ENCODE peak calls at places on chromosomes 7 and 10, in six cellular contexts. One of them, this sample, is unnamed.

GRCh38 chr10:132685121-132685891 is 100.6 kb downstream of the NKX6-2 start:
- DNase-seq in IMR-90: peak; percentile 58
- DNase-seq in A549: no peak
- DNase-seq in GM12878: no peak
- DNase-seq in H1: no peak
- DNase-seq in K562: peak; percentile 61
- DNase-seq in this sample: no peak

GRCh38 chr10:119651514-119652327 is 541 bp downstream of the BAG3 start:
- DNase-seq in IMR-90: no peak
- DNase-seq in A549: no peak
- DNase-seq in GM12878: no peak
- DNase-seq in H1: no peak
- DNase-seq in K562: peak; percentile 55
- DNase-seq in this sample: no peak

GRCh38 chr10:8616166-8616565 is 561.7 kb downstream of the GATA3 start:
- DNase-seq in IMR-90: no peak
- DNase-seq in A549: no peak
- DNase-seq in GM12878: peak; percentile 19
- DNase-seq in H1: no peak
- DNase-seq in K562: no peak
- DNase-seq in this sample: no peak

GRCh38 chr7:88224596-88225275 is 4.9 kb upstream of the SRI start:
- DNase-seq in IMR-90: peak; percentile 43
- DNase-seq in A549: no peak
- DNase-seq in GM12878: no peak
- DNase-seq in H1: no peak
- DNase-seq in K562: no peak
- DNase-seq in this sample: no peak

GRCh38 chr7:72170489-72170888 is 241.6 kb downstream of the CALN1 start:
- DNase-seq in IMR-90: no peak
- DNase-seq in A549: no peak
- DNase-seq in GM12878: no peak
- DNase-seq in H1: no peak
- DNase-seq in K562: no peak
- DNase-seq in this sample: no peak

GRCh38 chr10:13773496-13774170 is 186.9 kb downstream of the PRPF18 start:
- DNase-seq in IMR-90: no peak
- DNase-seq in A549: no peak
- DNase-seq in GM12878: no peak
- DNase-seq in H1: no peak
- DNase-seq in K562: no peak
- DNase-seq in this sample: no peak

GRCh38 chr7:138477081-138477578 is 17.1 kb downstream of the TRIM24 start:
- DNase-seq in IMR-90: no peak
- DNase-seq in A549: no peak
- DNase-seq in GM12878: no peak
- DNase-seq in H1: no peak
- DNase-seq in K562: no peak
- DNase-seq in this sample: no peak

GRCh38 chr7:121330053-121330833 is 1.4 kb downstream of the WNT16 start:
- DNase-seq in IMR-90: no peak
- DNase-seq in A549: no peak
- DNase-seq in GM12878: no peak
- DNase-seq in H1: no peak
- DNase-seq in K562: peak; percentile 34
- DNase-seq in this sample: peak; percentile 79

GRCh38 chr10:60351191-60351853 is 38.4 kb downstream of the ANK3 start:
- DNase-seq in IMR-90: no peak
- DNase-seq in A549: no peak
- DNase-seq in GM12878: peak; percentile 40
- DNase-seq in H1: no peak
- DNase-seq in K562: no peak
- DNase-seq in this sample: no peak

GRCh38 chr10:88372881-88373592 is 210.1 kb downstream of the RNLS start:
- DNase-seq in IMR-90: no peak
- DNase-seq in A549: no peak
- DNase-seq in GM12878: no peak
- DNase-seq in H1: no peak
- DNase-seq in K562: no peak
- DNase-seq in this sample: no peak

GRCh38 chr7:2269468-2270460 is 27.7 kb downstream of the NUDT1 start:
- DNase-seq in IMR-90: peak; percentile 57
- DNase-seq in A549: no peak
- DNase-seq in GM12878: no peak
- DNase-seq in H1: no peak
- DNase-seq in K562: no peak
- DNase-seq in this sample: peak; percentile 73

GRCh38 chr7:98470131-98470985 is 69.5 kb upstream of the BAIAP2L1 start:
- DNase-seq in IMR-90: no peak
- DNase-seq in A549: peak; percentile 69
- DNase-seq in GM12878: no peak
- DNase-seq in H1: peak; percentile 49
- DNase-seq in K562: peak; percentile 100
- DNase-seq in this sample: peak; percentile 94

GRCh38 chr7:148854975-148855374 is 29.1 kb downstream of the EZH2 start:
- DNase-seq in IMR-90: no peak
- DNase-seq in A549: no peak
- DNase-seq in GM12878: no peak
- DNase-seq in H1: no peak
- DNase-seq in K562: no peak
- DNase-seq in this sample: peak; percentile 40

GRCh38 chr7:102061981-102062390 is 224.7 kb upstream of the SH2B2 start:
- DNase-seq in IMR-90: peak; percentile 46
- DNase-seq in A549: no peak
- DNase-seq in GM12878: peak; percentile 82
- DNase-seq in H1: no peak
- DNase-seq in K562: no peak
- DNase-seq in this sample: no peak

GRCh38 chr7:29331163-29331562 is 136.6 kb downstream of the CHN2 start:
- DNase-seq in IMR-90: no peak
- DNase-seq in A549: no peak
- DNase-seq in GM12878: no peak
- DNase-seq in H1: no peak
- DNase-seq in K562: no peak
- DNase-seq in this sample: no peak

GRCh38 chr7:23183279-23184012 is 1.6 kb downstream of the NUP42 start:
- DNase-seq in IMR-90: no peak
- DNase-seq in A549: no peak
- DNase-seq in GM12878: peak; percentile 15
- DNase-seq in H1: no peak
- DNase-seq in K562: no peak
- DNase-seq in this sample: no peak

GRCh38 chr7:116569737-116570136 is 44.9 kb downstream of the CAV1 start:
- DNase-seq in IMR-90: peak; percentile 93
- DNase-seq in A549: no peak
- DNase-seq in GM12878: no peak
- DNase-seq in H1: no peak
- DNase-seq in K562: no peak
- DNase-seq in this sample: no peak

DNA sequence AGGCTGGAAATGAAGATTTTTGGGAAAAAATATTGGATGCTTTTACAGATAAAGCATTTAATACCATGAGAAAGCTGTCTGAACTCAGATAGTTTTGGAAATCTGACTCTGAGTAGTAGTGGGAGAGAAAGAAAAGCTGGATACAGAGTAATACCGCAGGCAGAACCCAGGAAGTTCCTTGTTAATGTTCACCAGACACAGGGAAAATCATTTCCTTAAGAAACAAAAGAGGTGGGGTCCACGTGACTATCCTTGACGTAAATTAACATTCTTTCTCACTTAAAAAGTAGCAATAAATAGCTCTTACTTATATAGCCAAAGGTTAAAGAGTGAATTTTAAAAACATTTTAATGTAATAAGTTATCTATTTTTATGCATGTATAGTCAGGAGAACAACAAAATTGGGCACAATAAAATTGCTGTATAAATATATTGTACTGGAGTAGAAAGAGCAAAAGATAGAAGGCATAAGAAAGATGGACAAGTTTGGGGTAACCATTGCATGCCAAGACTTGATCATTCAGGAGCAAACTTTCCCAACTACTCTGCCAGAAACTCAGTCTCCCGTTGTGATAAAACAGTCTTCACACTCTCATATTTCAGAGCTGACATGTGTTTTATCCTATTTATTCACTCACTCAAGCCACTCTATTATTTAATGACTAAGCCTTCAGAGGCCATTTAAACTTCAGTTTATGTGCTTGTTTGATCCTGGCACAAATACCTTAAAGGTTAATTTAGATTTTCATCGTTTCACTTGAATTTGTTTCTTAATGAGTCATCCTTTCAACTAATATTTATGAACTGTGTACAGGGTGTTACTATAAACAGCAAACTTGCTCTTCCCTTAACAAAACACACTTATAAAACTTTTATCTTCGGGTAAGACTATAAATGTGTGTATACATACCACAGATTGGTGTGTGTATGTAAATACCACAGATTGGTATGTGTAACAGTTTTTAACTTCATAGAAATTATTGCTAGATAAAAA is 143.1 kb downstream of the GNAI1 start:
- DNase-seq in IMR-90: peak; percentile 32
- DNase-seq in A549: peak; percentile 69
- DNase-seq in GM12878: no peak
- DNase-seq in H1: no peak
- DNase-seq in K562: no peak
- DNase-seq in this sample: no peak
- TF ChIP-seq RFX5 in IMR-90: no peak
- TF ChIP-seq RFX5 in A549: no peak
- TF ChIP-seq RFX5 in GM12878: no peak
- TF ChIP-seq RFX5 in H1: no peak
- TF ChIP-seq RFX5 in K562: no peak
- TF ChIP-seq RFX5 in this sample: no peak

GRCh38 chr10:100907773-100908172 is 5.0 kb upstream of the SLF2 start:
- DNase-seq in IMR-90: peak; percentile 35
- DNase-seq in A549: no peak
- DNase-seq in GM12878: no peak
- DNase-seq in H1: no peak
- DNase-seq in K562: no peak
- DNase-seq in this sample: no peak

GRCh38 chr10:100911472-100911871 is 1.3 kb upstream of the SLF2 start:
- DNase-seq in IMR-90: no peak
- DNase-seq in A549: no peak
- DNase-seq in GM12878: no peak
- DNase-seq in H1: no peak
- DNase-seq in K562: no peak
- DNase-seq in this sample: no peak

GRCh38 chr10:100909506-100910260 is 3.1 kb upstream of the SLF2 start:
- DNase-seq in IMR-90: no peak
- DNase-seq in A549: no peak
- DNase-seq in GM12878: no peak
- DNase-seq in H1: no peak
- DNase-seq in K562: no peak
- DNase-seq in this sample: no peak

GRCh38 chr10:100907175-100907574 is 5.6 kb upstream of the SLF2 start:
- DNase-seq in IMR-90: no peak
- DNase-seq in A549: no peak
- DNase-seq in GM12878: no peak
- DNase-seq in H1: no peak
- DNase-seq in K562: no peak
- DNase-seq in this sample: no peak

GRCh38 chr10:100908378-100908777 is 4.4 kb upstream of the SLF2 start:
- DNase-seq in IMR-90: no peak
- DNase-seq in A549: no peak
- DNase-seq in GM12878: no peak
- DNase-seq in H1: no peak
- DNase-seq in K562: no peak
- DNase-seq in this sample: no peak
- TF ChIP-seq RFX5 in IMR-90: no peak
- TF ChIP-seq RFX5 in A549: no peak
- TF ChIP-seq RFX5 in GM12878: no peak
- TF ChIP-seq RFX5 in H1: no peak
- TF ChIP-seq RFX5 in K562: no peak
- TF ChIP-seq RFX5 in this sample: no peak

DNA sequence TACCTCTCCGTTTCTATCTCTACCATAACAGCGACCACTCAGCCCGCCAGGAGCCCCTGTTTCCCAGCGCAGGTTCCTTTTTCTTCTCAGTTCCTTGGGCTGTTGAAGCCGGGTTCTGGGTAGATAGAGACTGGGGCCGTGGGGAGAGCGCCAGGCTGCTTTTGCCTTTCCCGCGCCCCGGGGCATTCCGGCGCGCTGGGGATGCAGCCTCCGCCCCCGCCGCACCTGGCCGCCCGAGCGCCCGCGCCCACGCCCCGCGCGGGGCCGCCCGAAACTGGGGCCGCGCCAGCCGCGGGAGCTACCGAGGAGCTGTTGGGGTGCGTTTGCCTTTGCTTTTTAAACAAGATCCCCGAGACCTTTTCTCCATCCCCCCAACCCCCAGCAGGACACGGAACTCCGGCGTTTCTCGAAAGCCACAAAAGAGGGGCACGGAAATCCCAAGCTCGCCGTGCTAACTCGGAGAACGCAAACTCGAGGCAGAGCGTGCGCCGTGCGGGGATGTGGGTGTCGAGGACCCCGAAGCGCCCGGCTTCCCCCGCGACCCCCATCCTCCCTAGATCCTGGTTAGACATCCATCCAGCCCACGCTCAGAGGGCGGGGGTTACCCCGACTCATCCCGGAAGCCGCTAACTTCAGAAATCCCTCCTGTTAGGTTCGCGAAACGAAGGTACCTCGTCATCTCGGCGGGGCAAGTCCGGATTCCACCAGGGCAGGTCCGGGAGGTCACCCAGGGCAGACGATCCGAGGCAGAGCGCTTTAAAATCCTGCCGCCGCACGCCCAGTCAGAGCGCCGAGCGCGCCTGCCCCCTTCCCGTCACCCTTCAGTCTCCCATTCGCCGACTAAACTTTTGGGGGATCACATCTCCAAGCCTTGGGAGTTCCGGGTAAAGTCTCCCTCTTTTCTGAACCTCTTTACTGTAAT is 1.0 kb downstream of the GRM8 start:
- DNase-seq in IMR-90: no peak
- DNase-seq in A549: peak; percentile 15
- DNase-seq in GM12878: no peak
- DNase-seq in H1: no peak
- DNase-seq in K562: no peak
- DNase-seq in this sample: peak; percentile 70
- TF ChIP-seq RFX5 in IMR-90: no peak
- TF ChIP-seq RFX5 in A549: no peak
- TF ChIP-seq RFX5 in GM12878: no peak
- TF ChIP-seq RFX5 in H1: no peak
- TF ChIP-seq RFX5 in K562: no peak
- TF ChIP-seq RFX5 in this sample: no peak

DNA sequence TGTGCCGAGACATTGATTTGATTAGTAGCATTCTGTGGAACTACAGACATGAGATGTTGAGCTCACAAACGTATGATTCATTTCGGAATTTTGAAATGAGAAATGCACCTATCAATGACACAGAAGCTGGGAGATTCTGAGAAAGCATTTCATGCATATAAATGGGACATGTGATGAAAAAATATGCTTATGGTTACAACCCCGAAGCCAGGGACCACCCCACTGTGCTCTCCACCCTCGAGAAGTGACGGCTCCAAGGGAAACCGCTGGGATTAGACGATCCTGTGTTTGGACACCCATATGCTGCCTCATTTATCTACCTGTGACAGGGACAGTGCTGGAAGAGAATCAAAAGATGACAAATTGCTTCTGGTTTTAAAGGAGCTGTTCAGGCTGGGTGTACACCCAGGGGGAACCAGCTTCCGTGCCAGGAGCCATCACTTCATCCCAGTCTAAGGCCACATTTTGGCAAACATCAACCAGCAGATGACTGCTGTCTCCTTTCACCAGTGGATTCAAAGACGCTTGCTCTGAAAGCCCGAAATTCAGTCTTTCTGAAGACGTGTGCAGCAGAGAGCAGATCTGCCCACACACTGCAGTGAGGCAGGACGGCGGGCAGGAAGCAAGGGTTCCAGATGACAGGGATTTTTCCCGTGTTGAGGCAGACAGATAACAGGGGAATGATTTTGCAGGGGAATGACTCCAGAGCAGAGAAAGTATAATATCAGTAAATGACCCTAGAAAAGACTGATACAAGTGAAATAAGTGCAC is 109.8 kb downstream of the ATXN7L1 start:
- DNase-seq in IMR-90: peak; percentile 66
- DNase-seq in A549: no peak
- DNase-seq in GM12878: no peak
- DNase-seq in H1: no peak
- DNase-seq in K562: no peak
- DNase-seq in this sample: no peak
- TF ChIP-seq RFX5 in IMR-90: no peak
- TF ChIP-seq RFX5 in A549: no peak
- TF ChIP-seq RFX5 in GM12878: no peak
- TF ChIP-seq RFX5 in H1: no peak
- TF ChIP-seq RFX5 in K562: no peak
- TF ChIP-seq RFX5 in this sample: no peak